ENCODE peak calls at places on chromosomes 16 and 17, in eight cellular contexts. R, T, P, Q, B, K, X and H are unnamed samples.

GRCh38 chr16:6016530-6017184 is 919.1 kb upstream of the EEF2KMT start:
- DNase-seq in R (no peak), T (no peak), P (no peak), Q (peak), B (no peak), K (no peak), X (no peak), H (peak)

GRCh38 chr16:896261-897199 is 74.3 kb downstream of the LMF1 start:
- DNase-seq in R (no peak), T (peak), P (no peak), Q (no peak), B (no peak), K (no peak), X (no peak), H (no peak)

GRCh38 chr17:15502315-15503112 is 35.1 kb upstream of the CDRT4 start:
- DNase-seq in R (peak), T (peak), P (peak), Q (peak), B (peak), K (peak), X (no peak), H (no peak)

GRCh38 chr17:43434902-43435319 is 36.1 kb downstream of the ARL4D start:
- DNase-seq in R (no peak), T (no peak), P (no peak), Q (no peak), B (no peak), K (no peak), X (no peak), H (no peak)

GRCh38 chr17:7192271-7192937 is 13.2 kb upstream of the ASGR1 start:
- DNase-seq in R (no peak), T (no peak), P (no peak), Q (no peak), B (no peak), K (no peak), X (no peak), H (no peak)

GRCh38 chr17:64455993-64456885 is 7.3 kb downstream of the MILR1 start:
- DNase-seq in R (no peak), T (no peak), P (no peak), Q (no peak), B (no peak), K (no peak), X (no peak), H (no peak)

GRCh38 chr17:83082435-83082834 is 3.0 kb downstream of the METRNL start:
- DNase-seq in R (no peak), T (no peak), P (no peak), Q (no peak), B (no peak), K (no peak), X (no peak), H (no peak)

GRCh38 chr17:81939881-81940385 is 2.8 kb upstream of the PYCR1 start:
- DNase-seq in R (no peak), T (peak), P (no peak), Q (no peak), B (no peak), K (peak), X (no peak), H (no peak)

GRCh38 chr17:39018267-39019134 is 51.3 kb upstream of the FBXO47 start:
- DNase-seq in R (no peak), T (no peak), P (no peak), Q (no peak), B (no peak), K (no peak), X (no peak), H (no peak)

GRCh38 chr16:1545044-1545736 is 11.7 kb downstream of the TMEM204 start:
- DNase-seq in R (no peak), T (no peak), P (no peak), Q (no peak), B (no peak), K (no peak), X (no peak), H (no peak)

GRCh38 chr17:29099527-29099926 is 56.6 kb downstream of the PIPOX start:
- DNase-seq in R (no peak), T (no peak), P (no peak), Q (no peak), B (no peak), K (no peak), X (no peak), H (no peak)

GRCh38 chr16:2206420-2206779 is 1.1 kb downstream of the MLST8 start:
- DNase-seq in R (no peak), T (no peak), P (no peak), Q (no peak), B (no peak), K (no peak), X (no peak), H (no peak)

GRCh38 chr17:61598014-61598413 is 7.0 kb upstream of the NACA2 start:
- DNase-seq in R (no peak), T (no peak), P (no peak), Q (no peak), B (no peak), K (no peak), X (no peak), H (no peak)

GRCh38 chr16:12507366-12507765 is 296.3 kb downstream of the CPPED1 start:
- DNase-seq in R (no peak), T (no peak), P (no peak), Q (no peak), B (no peak), K (no peak), X (no peak), H (no peak)

GRCh38 chr17:16521070-16521727 is 29.2 kb upstream of the LRRC75A start:
- DNase-seq in R (peak), T (peak), P (peak), Q (peak), B (peak), K (peak), X (peak), H (peak)

GRCh38 chr16:89359296-89360147 is 130.8 kb downstream of the ANKRD11 start:
- DNase-seq in R (no peak), T (no peak), P (no peak), Q (no peak), B (no peak), K (peak), X (no peak), H (no peak)

GRCh38 chr17:60604686-60605334 is 4.8 kb downstream of the PPM1D start:
- DNase-seq in R (no peak), T (no peak), P (no peak), Q (peak), B (peak), K (peak), X (no peak), H (no peak)

GRCh38 chr17:72565006-72565405 is 444.2 kb downstream of the SOX9 start:
- DNase-seq in R (no peak), T (no peak), P (no peak), Q (no peak), B (no peak), K (no peak), X (no peak), H (no peak)

GRCh38 chr16:49484454-49484853 is 110.8 kb downstream of the C16orf78 start:
- DNase-seq in R (no peak), T (peak), P (no peak), Q (peak), B (no peak), K (peak), X (peak), H (peak)

GRCh38 chr16:59259074-59259963 is 525.2 kb upstream of the GOT2 start:
- DNase-seq in R (no peak), T (no peak), P (no peak), Q (no peak), B (no peak), K (no peak), X (no peak), H (no peak)

GRCh38 chr16:10314811-10315210 is 71.0 kb upstream of the ATF7IP2 start:
- DNase-seq in R (no peak), T (peak), P (no peak), Q (peak), B (no peak), K (peak), X (no peak), H (no peak)

GRCh38 chr16:60123387-60124023 is 1389.4 kb upstream of the GOT2 start:
- DNase-seq in R (no peak), T (no peak), P (no peak), Q (no peak), B (no peak), K (no peak), X (no peak), H (no peak)

GRCh38 chr17:67687541-67687940 is 30.2 kb upstream of the NOL11 start:
- DNase-seq in R (no peak), T (no peak), P (no peak), Q (no peak), B (no peak), K (no peak), X (no peak), H (no peak)

GRCh38 chr16:52265446-52265861 is 281.5 kb downstream of the TOX3 start:
- DNase-seq in R (no peak), T (no peak), P (no peak), Q (no peak), B (no peak), K (no peak), X (peak), H (peak)

GRCh38 chr17:51044964-51045363 is 75.7 kb downstream of the SPAG9 start:
- DNase-seq in R (no peak), T (peak), P (no peak), Q (no peak), B (peak), K (peak), X (no peak), H (no peak)

GRCh38 chr17:13288248-13288647 is 270.4 kb upstream of the ELAC2 start:
- DNase-seq in R (no peak), T (no peak), P (no peak), Q (no peak), B (no peak), K (no peak), X (no peak), H (no peak)

GRCh38 chr16:34803683-34804416 is 1344.4 kb downstream of the TP53TG3F start:
- DNase-seq in R (no peak), T (no peak), P (no peak), Q (no peak), B (no peak), K (no peak), X (no peak), H (no peak)

GRCh38 chr16:15976225-15976812 is 26.9 kb downstream of the ABCC1 start:
- DNase-seq in R (no peak), T (no peak), P (no peak), Q (no peak), B (no peak), K (no peak), X (no peak), H (no peak)

GRCh38 chr16:88964636-88965035 is 12.4 kb downstream of the CBFA2T3 start:
- DNase-seq in R (no peak), T (no peak), P (no peak), Q (no peak), B (no peak), K (no peak), X (no peak), H (no peak)

GRCh38 chr17:66574123-66574522 is 260.8 kb upstream of the CACNG5 start:
- DNase-seq in R (no peak), T (no peak), P (no peak), Q (no peak), B (no peak), K (no peak), X (no peak), H (no peak)

GRCh38 chr17:82440991-82441627 is 9.4 kb downstream of the CYBC1 start:
- DNase-seq in R (no peak), T (no peak), P (no peak), Q (no peak), B (peak), K (peak), X (peak), H (peak)

GRCh38 chr16:88116121-88116900 is 165.1 kb downstream of the BANP start:
- DNase-seq in R (no peak), T (no peak), P (no peak), Q (peak), B (peak), K (peak), X (no peak), H (no peak)

GRCh38 chr17:76485569-76485968 is 15.7 kb downstream of the RHBDF2 start:
- DNase-seq in R (no peak), T (peak), P (no peak), Q (peak), B (no peak), K (peak), X (no peak), H (peak)